ENCODE peak calls at places on chromosomes 11 and 22, in seven cellular contexts. One of them, this sample, is unnamed.

GRCh38 chr11:103699216-103699615 is 337.2 kb upstream of the DDI1 start:
- DNase-seq in globus pallidus: no peak
- DNase-seq in memory B cell: no peak
- DNase-seq in right atrium auricular region: no peak
- DNase-seq in iris pigment epithelial cell: no peak
- DNase-seq in C1 segment of cervical spinal cord: no peak
- DNase-seq in Panc1: no peak
- DNase-seq in this sample: no peak

GRCh38 chr11:69280451-69280850 is 13.5 kb upstream of the MYEOV start:
- DNase-seq in Panc1: no peak
- DNase-seq in C1 segment of cervical spinal cord: no peak
- DNase-seq in iris pigment epithelial cell: peak
- DNase-seq in globus pallidus: no peak
- DNase-seq in right atrium auricular region: no peak
- DNase-seq in memory B cell: no peak
- DNase-seq in this sample: peak

GRCh38 chr22:39297490-39298193 is 21.8 kb downstream of the RPL3 start:
- DNase-seq in right atrium auricular region: no peak
- DNase-seq in globus pallidus: no peak
- DNase-seq in iris pigment epithelial cell: no peak
- DNase-seq in memory B cell: no peak
- DNase-seq in C1 segment of cervical spinal cord: no peak
- DNase-seq in Panc1: no peak
- DNase-seq in this sample: peak

GRCh38 chr22:19798320-19798665 is 37.7 kb downstream of the TBX1 start:
- DNase-seq in C1 segment of cervical spinal cord: no peak
- DNase-seq in right atrium auricular region: no peak
- DNase-seq in memory B cell: no peak
- DNase-seq in iris pigment epithelial cell: no peak
- DNase-seq in Panc1: no peak
- DNase-seq in globus pallidus: no peak
- DNase-seq in this sample: no peak

GRCh38 chr22:23834830-23835772 is 3.7 kb downstream of the DERL3 start:
- DNase-seq in Panc1: no peak
- DNase-seq in globus pallidus: peak
- DNase-seq in iris pigment epithelial cell: no peak
- DNase-seq in memory B cell: no peak
- DNase-seq in C1 segment of cervical spinal cord: peak
- DNase-seq in right atrium auricular region: no peak
- DNase-seq in this sample: no peak

GRCh38 chr11:37511425-37511933 is 913.4 kb upstream of the RAG2 start:
- DNase-seq in C1 segment of cervical spinal cord: no peak
- DNase-seq in globus pallidus: no peak
- DNase-seq in right atrium auricular region: no peak
- DNase-seq in iris pigment epithelial cell: peak
- DNase-seq in Panc1: no peak
- DNase-seq in memory B cell: no peak
- DNase-seq in this sample: peak

GRCh38 chr11:117828641-117829368 is 4.3 kb upstream of the FXYD2 start:
- DNase-seq in Panc1: no peak
- DNase-seq in C1 segment of cervical spinal cord: no peak
- DNase-seq in iris pigment epithelial cell: peak
- DNase-seq in globus pallidus: no peak
- DNase-seq in memory B cell: no peak
- DNase-seq in right atrium auricular region: peak
- DNase-seq in this sample: peak

GRCh38 chr11:35682230-35683195 is 19.9 kb downstream of the TRIM44 start:
- DNase-seq in memory B cell: no peak
- DNase-seq in globus pallidus: peak
- DNase-seq in iris pigment epithelial cell: peak
- DNase-seq in Panc1: no peak
- DNase-seq in C1 segment of cervical spinal cord: no peak
- DNase-seq in right atrium auricular region: no peak
- DNase-seq in this sample: peak

GRCh38 chr11:17008099-17008498 is 6.1 kb downstream of the PLEKHA7 start:
- DNase-seq in right atrium auricular region: no peak
- DNase-seq in memory B cell: no peak
- DNase-seq in C1 segment of cervical spinal cord: no peak
- DNase-seq in iris pigment epithelial cell: no peak
- DNase-seq in globus pallidus: no peak
- DNase-seq in Panc1: no peak
- DNase-seq in this sample: no peak

GRCh38 chr11:72353861-72354260 is 80.5 kb downstream of the CLPB start:
- DNase-seq in C1 segment of cervical spinal cord: no peak
- DNase-seq in globus pallidus: no peak
- DNase-seq in right atrium auricular region: no peak
- DNase-seq in iris pigment epithelial cell: peak
- DNase-seq in Panc1: no peak
- DNase-seq in memory B cell: no peak
- DNase-seq in this sample: peak

GRCh38 chr11:12657336-12657735 is 16.9 kb upstream of the TEAD1 start:
- DNase-seq in iris pigment epithelial cell: no peak
- DNase-seq in globus pallidus: no peak
- DNase-seq in right atrium auricular region: no peak
- DNase-seq in Panc1: no peak
- DNase-seq in C1 segment of cervical spinal cord: no peak
- DNase-seq in memory B cell: no peak
- DNase-seq in this sample: no peak

GRCh38 chr11:128190312-128190711 is 397.0 kb downstream of the ETS1 start:
- DNase-seq in iris pigment epithelial cell: no peak
- DNase-seq in globus pallidus: no peak
- DNase-seq in C1 segment of cervical spinal cord: no peak
- DNase-seq in right atrium auricular region: no peak
- DNase-seq in Panc1: no peak
- DNase-seq in memory B cell: no peak
- DNase-seq in this sample: no peak

GRCh38 chr11:6799402-6799801 is at the start of gene OR6A2:
- DNase-seq in right atrium auricular region: no peak
- DNase-seq in C1 segment of cervical spinal cord: no peak
- DNase-seq in Panc1: no peak
- DNase-seq in iris pigment epithelial cell: peak
- DNase-seq in globus pallidus: no peak
- DNase-seq in memory B cell: no peak
- DNase-seq in this sample: no peak

GRCh38 chr11:110069158-110069737 is 23.9 kb upstream of the ZC3H12C start:
- DNase-seq in iris pigment epithelial cell: peak
- DNase-seq in Panc1: no peak
- DNase-seq in C1 segment of cervical spinal cord: no peak
- DNase-seq in memory B cell: no peak
- DNase-seq in right atrium auricular region: no peak
- DNase-seq in globus pallidus: no peak
- DNase-seq in this sample: peak

GRCh38 chr11:128448981-128449713 is 138.2 kb downstream of the ETS1 start:
- DNase-seq in C1 segment of cervical spinal cord: no peak
- DNase-seq in right atrium auricular region: no peak
- DNase-seq in iris pigment epithelial cell: peak
- DNase-seq in Panc1: no peak
- DNase-seq in memory B cell: no peak
- DNase-seq in globus pallidus: no peak
- DNase-seq in this sample: peak

GRCh38 chr11:118620529-118621070 is 13.2 kb downstream of the PHLDB1 start:
- DNase-seq in memory B cell: no peak
- DNase-seq in C1 segment of cervical spinal cord: no peak
- DNase-seq in iris pigment epithelial cell: no peak
- DNase-seq in globus pallidus: no peak
- DNase-seq in Panc1: no peak
- DNase-seq in right atrium auricular region: no peak
- DNase-seq in this sample: no peak

GRCh38 chr11:17352925-17353227 is 1.3 kb downstream of the NCR3LG1 start:
- DNase-seq in right atrium auricular region: peak
- DNase-seq in globus pallidus: no peak
- DNase-seq in Panc1: peak
- DNase-seq in C1 segment of cervical spinal cord: peak
- DNase-seq in memory B cell: no peak
- DNase-seq in iris pigment epithelial cell: peak
- DNase-seq in this sample: peak

GRCh38 chr22:35985361-35985760 is 43.3 kb downstream of the RBFOX2 start:
- DNase-seq in iris pigment epithelial cell: no peak
- DNase-seq in C1 segment of cervical spinal cord: no peak
- DNase-seq in memory B cell: no peak
- DNase-seq in globus pallidus: no peak
- DNase-seq in Panc1: no peak
- DNase-seq in right atrium auricular region: no peak
- DNase-seq in this sample: no peak

GRCh38 chr22:45454260-45454659 is 40.8 kb downstream of the RIBC2 start:
- DNase-seq in Panc1: no peak
- DNase-seq in memory B cell: no peak
- DNase-seq in C1 segment of cervical spinal cord: no peak
- DNase-seq in right atrium auricular region: no peak
- DNase-seq in iris pigment epithelial cell: no peak
- DNase-seq in globus pallidus: no peak
- DNase-seq in this sample: peak

GRCh38 chr11:83865636-83866461 is 579.7 kb upstream of the CCDC90B start:
- DNase-seq in iris pigment epithelial cell: peak
- DNase-seq in C1 segment of cervical spinal cord: no peak
- DNase-seq in right atrium auricular region: no peak
- DNase-seq in globus pallidus: no peak
- DNase-seq in Panc1: no peak
- DNase-seq in memory B cell: no peak
- DNase-seq in this sample: peak

GRCh38 chr11:95922536-95923440 is 1.1 kb downstream of the MTMR2 start:
- DNase-seq in Panc1: no peak
- DNase-seq in right atrium auricular region: no peak
- DNase-seq in globus pallidus: peak
- DNase-seq in iris pigment epithelial cell: no peak
- DNase-seq in memory B cell: no peak
- DNase-seq in C1 segment of cervical spinal cord: no peak
- DNase-seq in this sample: peak

GRCh38 chr11:130744804-130745203 is 171.5 kb downstream of the SNX19 start:
- DNase-seq in iris pigment epithelial cell: no peak
- DNase-seq in right atrium auricular region: no peak
- DNase-seq in memory B cell: no peak
- DNase-seq in C1 segment of cervical spinal cord: no peak
- DNase-seq in globus pallidus: no peak
- DNase-seq in Panc1: no peak
- DNase-seq in this sample: no peak

GRCh38 chr11:64765841-64766682 is 6.3 kb upstream of the PYGM start:
- DNase-seq in Panc1: no peak
- DNase-seq in iris pigment epithelial cell: no peak
- DNase-seq in C1 segment of cervical spinal cord: no peak
- DNase-seq in globus pallidus: no peak
- DNase-seq in memory B cell: no peak
- DNase-seq in right atrium auricular region: no peak
- DNase-seq in this sample: no peak

GRCh38 chr11:92211576-92212167 is 12.9 kb upstream of the FAT3 start:
- DNase-seq in Panc1: no peak
- DNase-seq in C1 segment of cervical spinal cord: no peak
- DNase-seq in iris pigment epithelial cell: peak
- DNase-seq in right atrium auricular region: no peak
- DNase-seq in globus pallidus: peak
- DNase-seq in memory B cell: no peak
- DNase-seq in this sample: peak

GRCh38 chr11:64566042-64566914 is 24.7 kb upstream of the SLC22A12 start:
- DNase-seq in right atrium auricular region: peak
- DNase-seq in iris pigment epithelial cell: peak
- DNase-seq in globus pallidus: peak
- DNase-seq in memory B cell: no peak
- DNase-seq in C1 segment of cervical spinal cord: no peak
- DNase-seq in Panc1: no peak
- DNase-seq in this sample: peak

GRCh38 chr22:17913705-17914282 is 110.6 kb downstream of the MICAL3 start:
- DNase-seq in globus pallidus: no peak
- DNase-seq in right atrium auricular region: no peak
- DNase-seq in C1 segment of cervical spinal cord: no peak
- DNase-seq in iris pigment epithelial cell: no peak
- DNase-seq in Panc1: no peak
- DNase-seq in memory B cell: no peak
- DNase-seq in this sample: no peak

GRCh38 chr22:47631571-47632102 is 869.2 kb downstream of the TBC1D22A start:
- DNase-seq in C1 segment of cervical spinal cord: no peak
- DNase-seq in Panc1: peak
- DNase-seq in right atrium auricular region: no peak
- DNase-seq in iris pigment epithelial cell: no peak
- DNase-seq in memory B cell: no peak
- DNase-seq in globus pallidus: no peak
- DNase-seq in this sample: no peak

GRCh38 chr11:75406338-75406777 is 7.0 kb downstream of the RPS3 start:
- DNase-seq in Panc1: no peak
- DNase-seq in C1 segment of cervical spinal cord: no peak
- DNase-seq in iris pigment epithelial cell: peak
- DNase-seq in right atrium auricular region: no peak
- DNase-seq in memory B cell: no peak
- DNase-seq in globus pallidus: no peak
- DNase-seq in this sample: peak

GRCh38 chr11:78698612-78699011 is 123.9 kb upstream of the NARS2 start:
- DNase-seq in globus pallidus: no peak
- DNase-seq in C1 segment of cervical spinal cord: no peak
- DNase-seq in Panc1: no peak
- DNase-seq in iris pigment epithelial cell: peak
- DNase-seq in right atrium auricular region: peak
- DNase-seq in memory B cell: no peak
- DNase-seq in this sample: peak

GRCh38 chr11:92852946-92853345 is 116.5 kb upstream of the MTNR1B start:
- DNase-seq in right atrium auricular region: no peak
- DNase-seq in iris pigment epithelial cell: no peak
- DNase-seq in memory B cell: no peak
- DNase-seq in C1 segment of cervical spinal cord: no peak
- DNase-seq in globus pallidus: no peak
- DNase-seq in Panc1: no peak
- DNase-seq in this sample: peak

GRCh38 chr11:131666617-131667016 is 296.2 kb downstream of the NTM start:
- DNase-seq in iris pigment epithelial cell: no peak
- DNase-seq in memory B cell: no peak
- DNase-seq in C1 segment of cervical spinal cord: no peak
- DNase-seq in right atrium auricular region: no peak
- DNase-seq in globus pallidus: no peak
- DNase-seq in Panc1: no peak
- DNase-seq in this sample: peak

GRCh38 chr11:107496011-107496410 is 38.4 kb upstream of the CWF19L2 start:
- DNase-seq in C1 segment of cervical spinal cord: no peak
- DNase-seq in Panc1: no peak
- DNase-seq in right atrium auricular region: no peak
- DNase-seq in iris pigment epithelial cell: peak
- DNase-seq in memory B cell: no peak
- DNase-seq in globus pallidus: peak
- DNase-seq in this sample: peak

GRCh38 chr22:37802310-37803194 is 5.2 kb upstream of the GCAT start:
- DNase-seq in memory B cell: no peak
- DNase-seq in C1 segment of cervical spinal cord: peak
- DNase-seq in right atrium auricular region: no peak
- DNase-seq in Panc1: no peak
- DNase-seq in iris pigment epithelial cell: peak
- DNase-seq in globus pallidus: peak
- DNase-seq in this sample: peak

GRCh38 chr11:2317354-2318050 is 15.7 kb downstream of the TSPAN32 start:
- DNase-seq in Panc1: no peak
- DNase-seq in iris pigment epithelial cell: no peak
- DNase-seq in globus pallidus: no peak
- DNase-seq in memory B cell: no peak
- DNase-seq in C1 segment of cervical spinal cord: no peak
- DNase-seq in right atrium auricular region: no peak
- DNase-seq in this sample: no peak

GRCh38 chr22:31952459-31952858 is 8.1 kb downstream of the YWHAH start:
- DNase-seq in iris pigment epithelial cell: peak
- DNase-seq in C1 segment of cervical spinal cord: no peak
- DNase-seq in right atrium auricular region: no peak
- DNase-seq in Panc1: peak
- DNase-seq in globus pallidus: no peak
- DNase-seq in memory B cell: no peak
- DNase-seq in this sample: peak

GRCh38 chr11:63667993-63668392 is 3.2 kb downstream of the ATL3 start:
- DNase-seq in right atrium auricular region: peak
- DNase-seq in C1 segment of cervical spinal cord: no peak
- DNase-seq in memory B cell: no peak
- DNase-seq in globus pallidus: no peak
- DNase-seq in iris pigment epithelial cell: peak
- DNase-seq in Panc1: peak
- DNase-seq in this sample: peak

GRCh38 chr11:46743693-46744339 is 24.8 kb downstream of the F2 start:
- DNase-seq in memory B cell: no peak
- DNase-seq in Panc1: no peak
- DNase-seq in iris pigment epithelial cell: no peak
- DNase-seq in right atrium auricular region: no peak
- DNase-seq in globus pallidus: no peak
- DNase-seq in C1 segment of cervical spinal cord: no peak
- DNase-seq in this sample: no peak

This sample was measured in fibroblast of lung.